ENCODE peak calls at places on chromosomes 6 and 20, in nine cellular contexts. One of them, this sample, is unnamed.

GRCh38 chr6:169189686-169190085 is 64.0 kb downstream of the THBS2 start:
- DNase-seq in stomach: no peak
- DNase-seq in transverse colon: no peak
- DNase-seq in Panc1: no peak
- DNase-seq in SK-N-SH: no peak
- DNase-seq in HCT116: no peak
- DNase-seq in suprapubic skin: no peak
- DNase-seq in GM12878: no peak
- DNase-seq in spleen: no peak
- DNase-seq in this sample: no peak

GRCh38 chr6:144566868-144567615 is 281.9 kb downstream of the UTRN start:
- DNase-seq in SK-N-SH: no peak
- DNase-seq in transverse colon: no peak
- DNase-seq in HCT116: no peak
- DNase-seq in Panc1: no peak
- DNase-seq in spleen: no peak
- DNase-seq in GM12878: no peak
- DNase-seq in stomach: no peak
- DNase-seq in suprapubic skin: no peak
- DNase-seq in this sample: no peak

GRCh38 chr6:147868493-147869222 is 360.2 kb downstream of the SAMD5 start:
- DNase-seq in SK-N-SH: no peak
- DNase-seq in stomach: no peak
- DNase-seq in HCT116: no peak
- DNase-seq in spleen: no peak
- DNase-seq in GM12878: no peak
- DNase-seq in transverse colon: no peak
- DNase-seq in suprapubic skin: no peak
- DNase-seq in Panc1: no peak
- DNase-seq in this sample: no peak

GRCh38 chr6:15512126-15512525 is 150.7 kb downstream of the DTNBP1 start:
- DNase-seq in stomach: no peak
- DNase-seq in Panc1: no peak
- DNase-seq in suprapubic skin: no peak
- DNase-seq in spleen: peak
- DNase-seq in GM12878: no peak
- DNase-seq in transverse colon: no peak
- DNase-seq in HCT116: no peak
- DNase-seq in SK-N-SH: peak
- DNase-seq in this sample: no peak

GRCh38 chr20:5008743-5009142 is 7.4 kb upstream of the SLC23A2 start:
- DNase-seq in SK-N-SH: no peak
- DNase-seq in Panc1: no peak
- DNase-seq in transverse colon: no peak
- DNase-seq in suprapubic skin: no peak
- DNase-seq in stomach: no peak
- DNase-seq in GM12878: no peak
- DNase-seq in spleen: no peak
- DNase-seq in HCT116: no peak
- DNase-seq in this sample: no peak

GRCh38 chr20:10074513-10074912 is 39.7 kb downstream of the ANKEF1 start:
- DNase-seq in suprapubic skin: no peak
- DNase-seq in Panc1: peak
- DNase-seq in spleen: no peak
- DNase-seq in SK-N-SH: no peak
- DNase-seq in GM12878: no peak
- DNase-seq in stomach: no peak
- DNase-seq in transverse colon: no peak
- DNase-seq in HCT116: peak
- DNase-seq in this sample: no peak

GRCh38 chr20:62675156-62675871 is 33.0 kb downstream of the SLCO4A1 start:
- DNase-seq in suprapubic skin: no peak
- DNase-seq in transverse colon: no peak
- DNase-seq in GM12878: no peak
- DNase-seq in stomach: no peak
- DNase-seq in Panc1: no peak
- DNase-seq in spleen: no peak
- DNase-seq in HCT116: no peak
- DNase-seq in SK-N-SH: peak
- DNase-seq in this sample: no peak

GRCh38 chr20:53735536-53736050 is 142.0 kb upstream of the ZNF217 start:
- DNase-seq in HCT116: no peak
- DNase-seq in SK-N-SH: no peak
- DNase-seq in Panc1: peak
- DNase-seq in transverse colon: no peak
- DNase-seq in stomach: no peak
- DNase-seq in suprapubic skin: no peak
- DNase-seq in spleen: no peak
- DNase-seq in GM12878: no peak
- DNase-seq in this sample: no peak

GRCh38 chr6:169225887-169226286 is 27.8 kb downstream of the THBS2 start:
- DNase-seq in transverse colon: no peak
- DNase-seq in SK-N-SH: no peak
- DNase-seq in spleen: no peak
- DNase-seq in GM12878: no peak
- DNase-seq in stomach: peak
- DNase-seq in HCT116: no peak
- DNase-seq in Panc1: no peak
- DNase-seq in suprapubic skin: no peak
- DNase-seq in this sample: peak

GRCh38 chr6:52610745-52611355 is 34.0 kb upstream of the TRAM2 start:
- DNase-seq in transverse colon: no peak
- DNase-seq in SK-N-SH: no peak
- DNase-seq in spleen: no peak
- DNase-seq in suprapubic skin: no peak
- DNase-seq in Panc1: no peak
- DNase-seq in stomach: no peak
- DNase-seq in HCT116: peak
- DNase-seq in GM12878: no peak
- DNase-seq in this sample: no peak

GRCh38 chr6:90111387-90111786 is 185.3 kb downstream of the BACH2 start:
- DNase-seq in SK-N-SH: no peak
- DNase-seq in HCT116: no peak
- DNase-seq in spleen: no peak
- DNase-seq in stomach: no peak
- DNase-seq in GM12878: no peak
- DNase-seq in Panc1: no peak
- DNase-seq in suprapubic skin: no peak
- DNase-seq in transverse colon: no peak
- DNase-seq in this sample: no peak

GRCh38 chr6:100220543-100220942 is 226.5 kb upstream of the MCHR2 start:
- DNase-seq in SK-N-SH: no peak
- DNase-seq in stomach: no peak
- DNase-seq in Panc1: no peak
- DNase-seq in HCT116: no peak
- DNase-seq in suprapubic skin: no peak
- DNase-seq in GM12878: no peak
- DNase-seq in spleen: no peak
- DNase-seq in transverse colon: no peak
- DNase-seq in this sample: no peak
- H3K27ac ChIP-seq in SK-N-SH: no peak
- H3K27ac ChIP-seq in stomach: no peak
- H3K27ac ChIP-seq in Panc1: no peak
- H3K27ac ChIP-seq in HCT116: no peak
- H3K27ac ChIP-seq in suprapubic skin: no peak
- H3K27ac ChIP-seq in GM12878: no peak
- H3K27ac ChIP-seq in spleen: no peak
- H3K27ac ChIP-seq in transverse colon: no peak
- H3K27ac ChIP-seq in this sample: no peak

GRCh38 chr6:49634080-49634810 is 2.4 kb downstream of the RHAG start:
- DNase-seq in transverse colon: no peak
- DNase-seq in HCT116: no peak
- DNase-seq in spleen: no peak
- DNase-seq in stomach: no peak
- DNase-seq in suprapubic skin: no peak
- DNase-seq in Panc1: no peak
- DNase-seq in GM12878: no peak
- DNase-seq in SK-N-SH: no peak
- DNase-seq in this sample: no peak
- TF ChIP-seq POLR2AphosphoS5 in transverse colon: no peak
- TF ChIP-seq POLR2AphosphoS5 in HCT116: no peak
- TF ChIP-seq POLR2AphosphoS5 in spleen: no peak
- TF ChIP-seq POLR2AphosphoS5 in stomach: no peak
- TF ChIP-seq POLR2AphosphoS5 in suprapubic skin: no peak
- TF ChIP-seq POLR2AphosphoS5 in Panc1: no peak
- TF ChIP-seq POLR2AphosphoS5 in GM12878: no peak
- TF ChIP-seq POLR2AphosphoS5 in SK-N-SH: no peak
- TF ChIP-seq POLR2AphosphoS5 in this sample: no peak

GRCh38 chr20:41138217-41138526 is 829 bp downstream of the PLCG1 start:
- DNase-seq in stomach: no peak
- DNase-seq in Panc1: no peak
- DNase-seq in HCT116: no peak
- DNase-seq in transverse colon: no peak
- DNase-seq in GM12878: no peak
- DNase-seq in suprapubic skin: no peak
- DNase-seq in SK-N-SH: no peak
- DNase-seq in spleen: no peak
- DNase-seq in this sample: no peak
- H3K27ac ChIP-seq in stomach: peak
- H3K27ac ChIP-seq in Panc1: peak
- H3K27ac ChIP-seq in HCT116: peak
- H3K27ac ChIP-seq in transverse colon: peak
- H3K27ac ChIP-seq in GM12878: peak
- H3K27ac ChIP-seq in suprapubic skin: peak
- H3K27ac ChIP-seq in SK-N-SH: peak
- H3K27ac ChIP-seq in spleen: peak
- H3K27ac ChIP-seq in this sample: peak

DNA sequence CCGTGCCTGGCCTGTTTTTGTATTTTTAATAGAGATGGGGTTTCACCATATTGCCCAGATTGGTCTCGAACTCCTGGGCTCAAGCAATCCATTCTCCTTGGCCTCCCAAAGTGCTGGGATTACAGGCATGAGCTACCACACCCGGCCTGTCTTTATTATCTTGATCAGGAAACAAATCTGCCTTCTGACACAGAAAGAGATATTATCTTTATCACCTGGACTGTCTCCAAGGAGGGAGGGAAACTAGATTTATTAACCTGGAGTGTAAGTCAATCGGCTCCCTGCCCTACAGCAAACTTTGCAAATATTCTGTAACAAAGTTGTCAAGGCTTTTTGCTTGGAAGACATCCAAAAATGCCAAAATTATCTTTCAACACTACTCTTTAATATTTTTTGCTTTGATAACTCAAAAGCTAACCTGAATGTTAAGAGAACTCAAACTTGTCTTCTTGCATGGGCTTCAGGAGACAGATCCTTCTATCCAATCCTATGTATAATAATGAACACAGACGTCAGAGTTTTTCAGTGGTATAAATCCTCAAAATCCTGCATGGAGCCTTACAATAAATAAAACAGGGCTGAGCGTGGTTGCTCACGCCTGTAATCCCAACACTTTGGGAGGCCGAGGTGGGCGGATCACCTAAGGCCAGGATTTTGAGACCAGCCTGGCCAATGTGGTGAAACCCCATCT is 85.0 kb upstream of the LOC128125822 start:
- DNase-seq in spleen: no peak
- DNase-seq in stomach: no peak
- DNase-seq in GM12878: no peak
- DNase-seq in transverse colon: peak
- DNase-seq in suprapubic skin: no peak
- DNase-seq in HCT116: no peak
- DNase-seq in Panc1: no peak
- DNase-seq in SK-N-SH: no peak
- DNase-seq in this sample: no peak
- TF ChIP-seq POLR2AphosphoS5 in spleen: no peak
- TF ChIP-seq POLR2AphosphoS5 in stomach: no peak
- TF ChIP-seq POLR2AphosphoS5 in GM12878: no peak
- TF ChIP-seq POLR2AphosphoS5 in transverse colon: no peak
- TF ChIP-seq POLR2AphosphoS5 in suprapubic skin: no peak
- TF ChIP-seq POLR2AphosphoS5 in HCT116: no peak
- TF ChIP-seq POLR2AphosphoS5 in Panc1: no peak
- TF ChIP-seq POLR2AphosphoS5 in SK-N-SH: no peak
- TF ChIP-seq POLR2AphosphoS5 in this sample: no peak

DNA sequence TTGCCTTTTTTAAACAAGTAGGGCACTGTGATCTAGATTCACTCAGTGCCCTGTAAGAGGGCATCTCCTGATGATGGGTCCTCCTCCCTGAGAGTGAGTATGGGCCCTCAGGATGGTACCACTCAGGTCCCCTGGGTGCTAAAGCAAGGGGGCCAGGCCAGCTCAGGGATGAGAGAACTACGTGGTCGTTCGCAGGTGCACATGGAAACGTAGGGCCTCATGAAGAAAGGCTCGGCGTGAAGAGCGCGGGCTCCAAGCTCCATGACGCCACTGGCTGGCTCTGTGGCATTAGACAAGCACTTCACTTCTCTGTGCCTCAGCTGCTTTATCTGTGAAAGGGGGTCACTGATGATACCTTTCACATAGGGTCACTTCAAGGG is 50.7 kb downstream of the SYNJ2 start:
- DNase-seq in suprapubic skin: no peak
- DNase-seq in transverse colon: peak
- DNase-seq in spleen: no peak
- DNase-seq in stomach: no peak
- DNase-seq in Panc1: no peak
- DNase-seq in GM12878: no peak
- DNase-seq in HCT116: no peak
- DNase-seq in SK-N-SH: no peak
- DNase-seq in this sample: peak
- H3K27ac ChIP-seq in suprapubic skin: peak
- H3K27ac ChIP-seq in transverse colon: peak
- H3K27ac ChIP-seq in spleen: peak
- H3K27ac ChIP-seq in stomach: peak
- H3K27ac ChIP-seq in Panc1: peak
- H3K27ac ChIP-seq in GM12878: no peak
- H3K27ac ChIP-seq in HCT116: no peak
- H3K27ac ChIP-seq in SK-N-SH: peak
- H3K27ac ChIP-seq in this sample: peak

GRCh38 chr6:41335296-41335695 is at the start of gene NCR2:
- DNase-seq in suprapubic skin: no peak
- DNase-seq in transverse colon: no peak
- DNase-seq in SK-N-SH: no peak
- DNase-seq in Panc1: no peak
- DNase-seq in stomach: no peak
- DNase-seq in spleen: no peak
- DNase-seq in HCT116: no peak
- DNase-seq in GM12878: no peak
- DNase-seq in this sample: no peak

GRCh38 chr6:41337709-41338108 is 2.3 kb downstream of the NCR2 start:
- DNase-seq in suprapubic skin: no peak
- DNase-seq in transverse colon: no peak
- DNase-seq in SK-N-SH: no peak
- DNase-seq in HCT116: no peak
- DNase-seq in stomach: no peak
- DNase-seq in Panc1: no peak
- DNase-seq in GM12878: no peak
- DNase-seq in spleen: no peak
- DNase-seq in this sample: no peak

GRCh38 chr6:41338654-41339053 is 3.2 kb downstream of the NCR2 start:
- DNase-seq in HCT116: no peak
- DNase-seq in spleen: no peak
- DNase-seq in stomach: no peak
- DNase-seq in GM12878: no peak
- DNase-seq in transverse colon: no peak
- DNase-seq in suprapubic skin: no peak
- DNase-seq in Panc1: no peak
- DNase-seq in SK-N-SH: no peak
- DNase-seq in this sample: no peak

GRCh38 chr6:41335943-41336342 is 535 bp downstream of the NCR2 start:
- DNase-seq in suprapubic skin: no peak
- DNase-seq in stomach: no peak
- DNase-seq in GM12878: no peak
- DNase-seq in spleen: no peak
- DNase-seq in SK-N-SH: no peak
- DNase-seq in HCT116: no peak
- DNase-seq in transverse colon: no peak
- DNase-seq in Panc1: no peak
- DNase-seq in this sample: no peak

GRCh38 chr6:41336824-41337223 is 1.4 kb downstream of the NCR2 start:
- DNase-seq in Panc1: no peak
- DNase-seq in suprapubic skin: no peak
- DNase-seq in HCT116: no peak
- DNase-seq in GM12878: no peak
- DNase-seq in stomach: no peak
- DNase-seq in SK-N-SH: peak
- DNase-seq in transverse colon: no peak
- DNase-seq in spleen: no peak
- DNase-seq in this sample: no peak
- TF ChIP-seq POLR2AphosphoS5 in Panc1: no peak
- TF ChIP-seq POLR2AphosphoS5 in suprapubic skin: no peak
- TF ChIP-seq POLR2AphosphoS5 in HCT116: no peak
- TF ChIP-seq POLR2AphosphoS5 in GM12878: no peak
- TF ChIP-seq POLR2AphosphoS5 in stomach: no peak
- TF ChIP-seq POLR2AphosphoS5 in SK-N-SH: no peak
- TF ChIP-seq POLR2AphosphoS5 in transverse colon: no peak
- TF ChIP-seq POLR2AphosphoS5 in spleen: no peak
- TF ChIP-seq POLR2AphosphoS5 in this sample: no peak

This sample was measured in sigmoid colon.